ENCODE peak calls at places on chromosomes 13 and 19, in seven cellular contexts. D, C, S, R, X, T and K are unnamed samples.

GRCh38 chr13:39451860-39452301 is 151.1 kb downstream of the LHFPL6 start:
- DNase-seq in D (no peak), C (peak; percentile 25), S (peak; percentile 36), R (peak; percentile 97), X (no peak), T (no peak), K (peak; percentile 24)

GRCh38 chr13:51935326-51936171 is 73.8 kb downstream of the CCDC70 start:
- DNase-seq in D (peak; percentile 20), C (no peak), S (no peak), R (peak; percentile 9), X (no peak), T (no peak), K (no peak)

GRCh38 chr13:45598597-45598996 is 16.9 kb downstream of the ERICH6B start:
- DNase-seq in D (no peak), C (no peak), S (no peak), R (no peak), X (no peak), T (no peak), K (no peak)

GRCh38 chr19:48443262-48443661 is 2.5 kb upstream of the GRWD1 start:
- DNase-seq in D (no peak), C (no peak), S (no peak), R (peak; percentile 21), X (no peak), T (no peak), K (no peak)

GRCh38 chr13:110168999-110169933 is 137.7 kb downstream of the COL4A1 start:
- DNase-seq in D (no peak), C (no peak), S (no peak), R (no peak), X (no peak), T (no peak), K (no peak)

GRCh38 chr19:2026770-2027169 is 11.3 kb upstream of the BTBD2 start:
- DNase-seq in D (no peak), C (no peak), S (no peak), R (no peak), X (no peak), T (no peak), K (no peak)

GRCh38 chr19:13872695-13873389 is 4.1 kb upstream of the NANOS3 start:
- DNase-seq in D (no peak), C (no peak), S (no peak), R (no peak), X (no peak), T (no peak), K (no peak)

GRCh38 chr13:35789335-35790166 is 313.1 kb upstream of the MAB21L1 start:
- DNase-seq in D (peak; percentile 62), C (no peak), S (no peak), R (peak; percentile 79), X (no peak), T (no peak), K (no peak)

GRCh38 chr13:108895220-108895704 is 265.9 kb downstream of the MYO16 start:
- DNase-seq in D (peak; percentile 83), C (no peak), S (no peak), R (peak; percentile 69), X (no peak), T (no peak), K (no peak)

GRCh38 chr19:46372901-46373572 is 26.1 kb downstream of the PPP5C start:
- DNase-seq in D (peak; percentile 92), C (no peak), S (no peak), R (peak; percentile 46), X (no peak), T (no peak), K (no peak)

GRCh38 chr13:104314926-104315535 is 1248.8 kb upstream of the SLC10A2 start:
- DNase-seq in D (peak; percentile 63), C (no peak), S (no peak), R (peak; percentile 40), X (no peak), T (no peak), K (no peak)

GRCh38 chr13:27038323-27038722 is 133.3 kb downstream of the USP12 start:
- DNase-seq in D (peak; percentile 82), C (no peak), S (no peak), R (peak; percentile 82), X (no peak), T (no peak), K (no peak)

GRCh38 chr13:106534844-106535551 is 464 bp downstream of the EFNB2 start:
- DNase-seq in D (no peak), C (no peak), S (peak; percentile 39), R (peak; percentile 42), X (no peak), T (peak; percentile 35), K (peak; percentile 24)

GRCh38 chr19:6020166-6020967 is 42.4 kb upstream of the RANBP3 start:
- DNase-seq in D (peak; percentile 32), C (no peak), S (no peak), R (peak; percentile 44), X (no peak), T (no peak), K (no peak)

GRCh38 chr13:109816112-109816978 is 30.0 kb upstream of the IRS2 start:
- DNase-seq in D (peak; percentile 81), C (no peak), S (no peak), R (no peak), X (no peak), T (no peak), K (no peak)

GRCh38 chr13:98871727-98872126 is 106.1 kb downstream of the DOCK9 start:
- DNase-seq in D (no peak), C (no peak), S (no peak), R (no peak), X (no peak), T (no peak), K (no peak)
- H3K4me3 ChIP-seq in D (no peak overlapping the region), C (no peak overlapping the region), S (no peak overlapping the region), R (no peak overlapping the region), X (no peak overlapping the region), T (no peak overlapping the region), K (no peak overlapping the region)

DNA sequence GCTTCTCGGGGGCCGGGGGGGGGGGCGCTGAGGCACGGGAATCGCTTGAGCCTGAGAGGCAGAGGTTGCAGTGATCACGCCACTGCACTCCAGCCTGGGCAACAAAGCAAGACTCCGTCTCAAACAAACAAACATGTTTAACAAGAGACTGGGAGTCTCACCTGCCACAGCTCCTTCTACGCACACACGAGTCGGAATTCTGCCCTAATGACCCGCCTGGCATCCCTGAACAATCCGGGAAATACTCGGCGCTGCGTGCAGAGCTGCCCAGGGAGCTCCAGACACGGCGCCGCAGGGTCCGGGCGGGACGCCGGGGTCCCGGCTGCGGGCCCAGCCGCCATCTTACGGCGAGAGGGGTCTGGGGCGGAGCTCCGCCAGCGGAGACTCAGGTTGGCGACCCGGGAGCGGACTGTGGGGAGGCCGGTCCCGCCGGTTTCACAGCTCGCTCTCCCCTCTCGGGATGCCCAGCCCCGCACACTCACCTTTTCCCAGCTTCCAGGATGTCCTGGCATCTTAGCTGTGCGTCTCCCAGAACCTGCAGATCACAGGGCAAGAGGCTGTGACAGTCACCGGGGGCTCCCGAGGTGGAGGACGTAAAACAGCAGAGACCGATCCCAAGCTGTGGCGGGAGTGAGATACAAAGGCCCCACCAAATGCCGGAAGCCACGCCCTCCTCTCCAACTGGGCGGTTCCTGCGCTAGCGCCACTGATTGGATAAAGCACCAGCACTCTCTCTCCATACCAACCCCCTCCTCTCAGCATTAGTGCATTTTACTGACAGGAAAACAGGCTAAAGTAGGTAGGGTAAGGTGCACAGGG is 23.6 kb upstream of the ZNF724 start:
- DNase-seq in D (peak; percentile 82), C (peak; percentile 92), S (peak; percentile 95), R (peak; percentile 93), X (peak; percentile 88), T (peak; percentile 93), K (peak; percentile 93)
- TF ChIP-seq CTCF in D (no peak), C (no peak), S (no peak), R (peak; percentile 24), X (no peak), T (no peak), K (no peak)

DNA sequence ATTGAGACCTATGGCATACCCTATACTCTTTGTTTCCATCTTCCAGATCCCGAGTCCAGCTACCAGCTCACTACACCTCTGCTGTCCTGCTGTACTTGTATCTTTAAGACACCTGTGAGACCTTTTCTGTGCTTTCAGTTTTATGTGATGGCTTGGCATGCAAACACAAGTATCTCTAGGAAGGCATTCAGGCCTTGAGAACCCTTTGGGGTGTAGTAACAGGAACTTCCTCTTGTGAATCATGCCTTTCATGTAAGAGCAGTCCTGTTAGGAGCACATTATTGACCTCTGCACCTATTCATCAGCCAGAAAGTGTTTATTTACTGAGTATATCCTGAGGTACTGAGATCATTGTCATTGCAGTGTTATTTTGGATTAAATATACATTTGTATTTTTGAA is 87.0 kb upstream of the HTR2A start:
- DNase-seq in D (peak; percentile 88), C (no peak), S (no peak), R (peak; percentile 64), X (no peak), T (no peak), K (no peak)
- H3K4me3 ChIP-seq in D (no peak overlapping the region), C (no peak overlapping the region), S (no peak overlapping the region), R (no peak overlapping the region), X (no peak overlapping the region), T (no peak overlapping the region), K (no peak overlapping the region)

GRCh38 chr13:48542581-48543341 is 9.9 kb upstream of the RCBTB2 start:
- DNase-seq in D (no peak), C (peak; percentile 46), S (peak; percentile 63), R (peak; percentile 59), X (no peak), T (peak; percentile 22), K (peak; percentile 47)
- TF ChIP-seq CTCF in D (no peak), C (no peak), S (no peak), R (peak; percentile 26), X (no peak), T (no peak), K (no peak)

GRCh38 chr13:42280537-42280936 is 8.6 kb downstream of the AKAP11 start:
- DNase-seq in D (no peak), C (no peak), S (no peak), R (no peak), X (no peak), T (no peak), K (no peak)
- H3K4me3 ChIP-seq in D (no peak overlapping the region), C (no peak overlapping the region), S (no peak overlapping the region), R (no peak overlapping the region), X (no peak overlapping the region), T (no peak overlapping the region), K (no peak overlapping the region)

GRCh38 chr19:4534836-4535658 is at the start of gene PLIN5:
- DNase-seq in D (no peak), C (no peak), S (peak; percentile 97), R (peak; percentile 65), X (no peak), T (peak; percentile 97), K (peak; percentile 55)
- TF ChIP-seq CTCF in D (no peak), C (no peak), S (no peak), R (no peak), X (no peak), T (no peak), K (no peak)